ENCODE peak calls at places on chromosomes 2 and 18, in seven cellular contexts. N, O, Y, B, M, X and F are unnamed samples.

GRCh38 chr2:127389778-127390435 is 2.1 kb upstream of the MAP3K2 start:
- DNase-seq in N (no peak), O (no peak), Y (peak; percentile 68), B (no peak), M (no peak), X (no peak), F (no peak)

GRCh38 chr2:240254337-240255164 is 114.1 kb upstream of the OTOS start:
- DNase-seq in N (no peak), O (no peak), Y (no peak), B (no peak), M (no peak), X (no peak), F (no peak)

GRCh38 chr2:111704246-111704645 is 179.7 kb downstream of the ANAPC1 start:
- DNase-seq in N (no peak), O (peak; percentile 24), Y (no peak), B (no peak), M (no peak), X (peak; percentile 9), F (no peak)

GRCh38 chr2:70362661-70363060 is 60.8 kb upstream of the FAM136A start:
- DNase-seq in N (no peak), O (no peak), Y (no peak), B (no peak), M (no peak), X (no peak), F (no peak)

GRCh38 chr2:234071664-234072063 is 21.2 kb downstream of the SPP2 start:
- DNase-seq in N (no peak), O (peak; percentile 11), Y (no peak), B (no peak), M (no peak), X (peak; percentile 19), F (no peak)

GRCh38 chr2:155975734-155976133 is 356.8 kb downstream of the NR4A2 start:
- DNase-seq in N (peak; percentile 43), O (no peak), Y (no peak), B (no peak), M (no peak), X (no peak), F (no peak)

GRCh38 chr2:160270571-160271113 is 70.6 kb upstream of the ITGB6 start:
- DNase-seq in N (no peak), O (no peak), Y (no peak), B (no peak), M (peak; percentile 40), X (no peak), F (peak; percentile 23)

GRCh38 chr2:101387151-101387807 is at the start of gene CREG2:
- DNase-seq in N (peak; percentile 91), O (peak; percentile 68), Y (peak; percentile 30), B (no peak), M (peak; percentile 86), X (peak; percentile 65), F (peak; percentile 72)

GRCh38 chr18:79104137-79104536 is 34.9 kb downstream of the ATP9B start:
- DNase-seq in N (no peak), O (no peak), Y (no peak), B (no peak), M (no peak), X (no peak), F (no peak)

GRCh38 chr18:62939925-62940324 is 224.6 kb downstream of the PHLPP1 start:
- DNase-seq in N (no peak), O (no peak), Y (peak; percentile 44), B (no peak), M (no peak), X (no peak), F (no peak)

GRCh38 chr2:125169022-125169763 is 1144.1 kb downstream of the CNTNAP5 start:
- DNase-seq in N (no peak), O (no peak), Y (no peak), B (no peak), M (no peak), X (no peak), F (no peak)

GRCh38 chr18:42274488-42275137 is 319.6 kb downstream of the PIK3C3 start:
- DNase-seq in N (peak; percentile 23), O (no peak), Y (peak; percentile 56), B (no peak), M (no peak), X (no peak), F (no peak)